ENCODE peak calls at places on chromosomes 5 and 9, in six cellular contexts. L, T, V, G, P and Z are unnamed samples.

GRCh38 chr9:12906646-12907045 is 131.8 kb downstream of the LURAP1L start:
- DNase-seq in L (no peak), T (no peak), V (no peak), G (no peak), P (no peak), Z (no peak)

GRCh38 chr9:130927995-130928900 is 10.8 kb downstream of the FIBCD1 start:
- DNase-seq in L (peak), T (peak), V (peak), G (no peak), P (no peak), Z (no peak)

GRCh38 chr5:99025298-99026045 is 96.7 kb upstream of the CHD1 start:
- DNase-seq in L (no peak), T (no peak), V (no peak), G (no peak), P (no peak), Z (no peak)

GRCh38 chr5:181221105-181221791 is 1.8 kb upstream of the TRIM41 start:
- DNase-seq in L (no peak), T (no peak), V (no peak), G (peak), P (no peak), Z (peak)

GRCh38 chr5:61277781-61278180 is 54.3 kb upstream of the ZSWIM6 start:
- DNase-seq in L (no peak), T (no peak), V (no peak), G (no peak), P (no peak), Z (no peak)

GRCh38 chr9:33921967-33922895 is 105.3 kb downstream of the UBE2R2 start:
- DNase-seq in L (peak), T (no peak), V (no peak), G (peak), P (no peak), Z (no peak)

GRCh38 chr9:91496351-91496750 is 72.7 kb upstream of the NFIL3 start:
- DNase-seq in L (no peak), T (no peak), V (no peak), G (no peak), P (no peak), Z (no peak)

GRCh38 chr5:1161108-1161831 is 40.1 kb upstream of the SLC6A19 start:
- DNase-seq in L (peak), T (no peak), V (peak), G (no peak), P (peak), Z (no peak)

GRCh38 chr9:95726756-95727155 is 148.7 kb upstream of the ERCC6L2 start:
- DNase-seq in L (peak), T (no peak), V (peak), G (no peak), P (no peak), Z (peak)